ENCODE peak calls at places on chromosomes 2 and 18, in six cellular contexts. Y, S, J, N, P and E are unnamed samples.

GRCh38 chr2:44326548-44327269 is 34.6 kb downstream of the PREPL start:
- DNase-seq in Y (no peak), S (no peak), J (no peak), N (no peak), P (no peak), E (no peak)

GRCh38 chr2:2910259-2910658 is 467.4 kb downstream of the EIPR1 start:
- DNase-seq in Y (no peak), S (no peak), J (no peak), N (no peak), P (no peak), E (no peak)

GRCh38 chr2:101205521-101205998 is 47.1 kb upstream of the CNOT11 start:
- DNase-seq in Y (peak; percentile 30), S (peak; percentile 82), J (no peak), N (peak; percentile 83), P (peak; percentile 52), E (peak; percentile 41)

GRCh38 chr2:120758181-120759048 is 22.7 kb downstream of the GLI2 start:
- DNase-seq in Y (no peak), S (peak; percentile 53), J (no peak), N (no peak), P (no peak), E (peak; percentile 21)

GRCh38 chr2:241083091-241083415 is 19.0 kb downstream of the MTERF4 start:
- DNase-seq in Y (no peak), S (no peak), J (no peak), N (no peak), P (no peak), E (no peak)

GRCh38 chr2:199216253-199216652 is 241.5 kb downstream of the SATB2 start:
- DNase-seq in Y (no peak), S (no peak), J (no peak), N (no peak), P (no peak), E (no peak)

GRCh38 chr2:74293191-74294065 is 49.8 kb downstream of the SLC4A5 start:
- DNase-seq in Y (no peak), S (no peak), J (no peak), N (no peak), P (no peak), E (no peak)

GRCh38 chr2:72613931-72614330 is 211.9 kb downstream of the EXOC6B start:
- DNase-seq in Y (no peak), S (no peak), J (no peak), N (no peak), P (no peak), E (no peak)

GRCh38 chr2:120253021-120253882 is 600 bp downstream of the RALB start:
- DNase-seq in Y (peak; percentile 86), S (peak; percentile 75), J (no peak), N (peak; percentile 72), P (peak; percentile 80), E (peak; percentile 62)

GRCh38 chr2:4047961-4048891 is 344.9 kb downstream of the DCDC2C start:
- DNase-seq in Y (no peak), S (no peak), J (no peak), N (no peak), P (no peak), E (no peak)

DNA sequence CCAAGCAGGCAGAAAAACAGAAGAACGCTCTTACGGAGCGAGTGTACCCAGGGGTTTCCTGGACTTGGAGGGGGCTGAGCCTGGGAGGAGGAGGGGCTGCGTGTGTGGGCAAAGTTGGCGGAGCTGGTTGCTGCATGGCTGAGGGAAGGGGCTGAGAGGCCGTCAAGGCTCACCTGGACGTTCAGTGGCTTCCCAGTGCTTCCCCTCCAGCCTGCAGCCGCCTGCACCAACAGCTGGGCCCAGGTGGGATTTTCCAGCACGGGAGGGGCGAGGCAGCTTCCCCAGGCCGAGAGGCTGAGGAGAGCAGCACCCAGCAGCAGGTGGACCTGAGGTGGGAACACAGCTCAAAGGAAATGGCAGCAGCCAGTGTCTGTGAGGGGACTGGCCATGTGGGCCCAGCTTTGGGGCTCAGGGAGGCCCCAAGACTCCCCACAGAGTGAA is 70.6 kb upstream of the CTDP1 start:
- DNase-seq in Y (no peak), S (no peak), J (no peak), N (no peak), P (peak; percentile 45), E (no peak)
- TF ChIP-seq CREB1 in Y (no peak), S (no peak), J (no peak), N (no peak), P (no peak), E (no peak)

DNA sequence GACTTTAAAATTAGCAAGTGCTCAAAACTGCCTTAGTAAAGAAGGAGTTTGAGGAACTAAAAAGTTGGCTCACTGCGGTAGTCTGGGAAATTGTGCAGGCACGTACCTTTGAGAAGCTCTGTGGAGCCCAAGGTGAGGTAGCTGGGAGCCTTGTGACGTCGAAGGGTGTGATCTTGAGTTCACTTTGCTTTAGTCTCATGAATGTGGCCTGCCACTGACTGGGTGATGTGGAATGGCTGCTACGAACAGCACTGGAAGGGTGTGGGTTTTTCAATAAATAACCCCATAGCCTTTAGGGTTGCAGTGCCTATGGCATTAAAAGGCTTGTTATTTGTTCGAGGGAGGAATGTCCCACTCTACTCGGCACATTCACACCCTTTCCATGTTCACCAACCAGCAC is 312.3 kb downstream of the PRKCE start:
- DNase-seq in Y (no peak), S (no peak), J (no peak), N (no peak), P (no peak), E (no peak)
- TF ChIP-seq CREB1 in Y (no peak), S (no peak), J (no peak), N (no peak), P (no peak), E (no peak)

GRCh38 chr2:223944166-223944703 is 900 bp downstream of the WDFY1 start:
- DNase-seq in Y (peak; percentile 37), S (peak; percentile 84), J (no peak), N (peak; percentile 51), P (peak; percentile 82), E (peak; percentile 73)
- TF ChIP-seq CREB1 in Y (no peak), S (no peak), J (no peak), N (no peak), P (peak; percentile 16), E (no peak)

GRCh38 chr2:238237441-238237840 is 2.4 kb downstream of the HES6 start:
- DNase-seq in Y (no peak), S (no peak), J (no peak), N (no peak), P (no peak), E (no peak)

GRCh38 chr2:238233625-238234024 is 6.2 kb downstream of the HES6 start:
- DNase-seq in Y (no peak), S (no peak), J (no peak), N (no peak), P (no peak), E (no peak)

GRCh38 chr2:238236571-238236970 is 3.3 kb downstream of the HES6 start:
- DNase-seq in Y (no peak), S (no peak), J (no peak), N (no peak), P (no peak), E (no peak)

GRCh38 chr2:238235856-238236255 is 4.0 kb downstream of the HES6 start:
- DNase-seq in Y (no peak), S (no peak), J (no peak), N (no peak), P (no peak), E (no peak)

GRCh38 chr2:238235331-238235732 is 4.5 kb downstream of the HES6 start:
- DNase-seq in Y (no peak), S (no peak), J (no peak), N (no peak), P (no peak), E (no peak)
- TF ChIP-seq CREB1 in Y (no peak), S (no peak), J (no peak), N (no peak), P (no peak), E (no peak)

GRCh38 chr2:9370746-9371145 is 52.6 kb downstream of the ITGB1BP1 start:
- DNase-seq in Y (no peak), S (no peak), J (no peak), N (no peak), P (no peak), E (no peak)
- TF ChIP-seq CREB1 in Y (no peak), S (no peak), J (no peak), N (no peak), P (no peak), E (no peak)

GRCh38 chr2:187499941-187500532 is 52.0 kb upstream of the CALCRL start:
- DNase-seq in Y (peak; percentile 45), S (peak; percentile 78), J (no peak), N (peak; percentile 66), P (peak; percentile 71), E (peak; percentile 67)
- TF ChIP-seq CREB1 in Y (no peak), S (no peak), J (no peak), N (no peak), P (no peak), E (no peak)

GRCh38 chr2:42010743-42011298 is 37.0 kb upstream of the PKDCC start:
- DNase-seq in Y (no peak), S (no peak), J (no peak), N (no peak), P (no peak), E (no peak)
- TF ChIP-seq CREB1 in Y (no peak), S (no peak), J (no peak), N (no peak), P (no peak), E (no peak)

DNA sequence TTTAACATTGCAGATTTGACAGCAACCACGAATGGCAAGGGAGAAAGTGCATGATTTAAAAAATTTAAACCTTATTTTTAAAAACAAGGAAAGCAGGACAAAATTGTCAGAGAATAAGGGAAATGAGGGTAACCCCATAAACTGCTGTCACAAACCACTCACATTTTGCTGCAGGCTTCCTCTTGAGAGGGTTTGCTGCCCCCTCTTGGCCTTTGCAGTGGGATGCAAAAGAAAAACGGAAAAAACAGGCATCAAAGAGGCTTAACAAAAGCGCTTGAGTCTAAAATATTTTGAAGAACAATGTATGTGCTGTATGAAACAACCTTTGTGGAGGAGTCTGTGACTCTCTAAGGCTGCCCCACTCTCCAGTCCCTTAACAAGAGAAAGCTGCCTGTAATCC is 91.6 kb downstream of the TMX3 start:
- DNase-seq in Y (peak; percentile 13), S (peak; percentile 87), J (no peak), N (peak; percentile 47), P (peak; percentile 62), E (peak; percentile 61)
- TF ChIP-seq CREB1 in Y (no peak), S (no peak), J (no peak), N (no peak), P (no peak), E (no peak)

DNA sequence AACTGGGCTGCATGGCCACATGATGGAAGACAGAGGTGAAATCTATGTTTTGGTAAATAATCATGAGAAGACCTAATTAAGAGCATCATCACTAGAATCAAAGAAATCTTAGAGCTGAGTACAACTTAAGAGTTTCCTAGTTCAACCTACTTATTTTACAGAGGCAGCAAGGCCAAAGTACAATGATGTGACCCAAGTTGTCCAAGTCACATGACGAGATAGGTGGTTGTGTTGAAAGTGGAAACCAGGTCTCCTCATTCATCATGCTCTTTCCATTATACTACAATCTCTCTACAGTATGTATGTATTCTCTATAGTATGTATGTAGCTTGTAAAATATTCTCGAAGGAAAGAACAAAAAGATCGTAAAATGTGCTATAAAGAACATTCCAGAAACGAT is 894.9 kb upstream of the FSHR start:
- DNase-seq in Y (no peak), S (no peak), J (no peak), N (no peak), P (no peak), E (no peak)
- TF ChIP-seq CREB1 in Y (no peak), S (no peak), J (no peak), N (no peak), P (no peak), E (no peak)